ENCODE peak calls at places on chromosomes 1 and 21, in seven cellular contexts. One of them, this sample, is unnamed.
A peak's percentile ranks its signal among the peaks of the same experiment; 100 is the strongest.

GRCh38 chr1:8090241-8090702 is 64.2 kb upstream of the ERRFI1 start:
- DNase-seq in IMR-90: peak; percentile 98
- DNase-seq in H9: no peak
- DNase-seq in trophoblast cell: peak; percentile 63
- DNase-seq in neuronal stem cell: no peak
- DNase-seq in H1: no peak
- DNase-seq in mesenchymal stem cell: peak; percentile 96
- DNase-seq in this sample: no peak

GRCh38 chr1:53061859-53062714 is at the start of gene PODN:
- DNase-seq in mesenchymal stem cell: peak; percentile 39
- DNase-seq in IMR-90: no peak
- DNase-seq in H9: no peak
- DNase-seq in trophoblast cell: no peak
- DNase-seq in neuronal stem cell: no peak
- DNase-seq in H1: no peak
- DNase-seq in this sample: no peak

GRCh38 chr1:16114527-16115467 is 41.1 kb downstream of the EPHA2 start:
- DNase-seq in neuronal stem cell: no peak
- DNase-seq in trophoblast cell: no peak
- DNase-seq in IMR-90: no peak
- DNase-seq in H1: no peak
- DNase-seq in H9: peak; percentile 26
- DNase-seq in mesenchymal stem cell: no peak
- DNase-seq in this sample: no peak

GRCh38 chr1:172003766-172004530 is 162.7 kb downstream of the DNM3 start:
- DNase-seq in neuronal stem cell: no peak
- DNase-seq in H9: no peak
- DNase-seq in trophoblast cell: no peak
- DNase-seq in IMR-90: peak; percentile 17
- DNase-seq in mesenchymal stem cell: peak; percentile 15
- DNase-seq in H1: no peak
- DNase-seq in this sample: no peak

GRCh38 chr1:67978988-67979516 is 71.4 kb downstream of the DIRAS3 start:
- DNase-seq in trophoblast cell: peak; percentile 82
- DNase-seq in H1: no peak
- DNase-seq in IMR-90: peak; percentile 88
- DNase-seq in mesenchymal stem cell: no peak
- DNase-seq in neuronal stem cell: no peak
- DNase-seq in H9: no peak
- DNase-seq in this sample: no peak

GRCh38 chr21:26210614-26211013 is 40.0 kb upstream of the APP start:
- DNase-seq in IMR-90: no peak
- DNase-seq in mesenchymal stem cell: no peak
- DNase-seq in trophoblast cell: no peak
- DNase-seq in H9: no peak
- DNase-seq in neuronal stem cell: no peak
- DNase-seq in H1: no peak
- DNase-seq in this sample: no peak

GRCh38 chr1:236507022-236507700 is 16.6 kb upstream of the LGALS8 start:
- DNase-seq in IMR-90: peak; percentile 49
- DNase-seq in trophoblast cell: no peak
- DNase-seq in H1: no peak
- DNase-seq in mesenchymal stem cell: no peak
- DNase-seq in neuronal stem cell: no peak
- DNase-seq in H9: no peak
- DNase-seq in this sample: no peak

GRCh38 chr1:214446772-214447556 is 104.4 kb downstream of the PTPN14 start:
- DNase-seq in H9: peak; percentile 92
- DNase-seq in H1: peak; percentile 82
- DNase-seq in mesenchymal stem cell: peak; percentile 93
- DNase-seq in IMR-90: peak; percentile 93
- DNase-seq in trophoblast cell: peak; percentile 95
- DNase-seq in neuronal stem cell: no peak
- DNase-seq in this sample: peak; percentile 100

GRCh38 chr1:172909606-172910326 is 141.0 kb downstream of the TNFSF18 start:
- DNase-seq in IMR-90: peak; percentile 100
- DNase-seq in H9: no peak
- DNase-seq in H1: no peak
- DNase-seq in neuronal stem cell: no peak
- DNase-seq in trophoblast cell: peak; percentile 76
- DNase-seq in mesenchymal stem cell: peak; percentile 96
- DNase-seq in this sample: peak; percentile 20

GRCh38 chr1:77347646-77348045 is 65.8 kb downstream of the AK5 start:
- DNase-seq in H9: no peak
- DNase-seq in neuronal stem cell: no peak
- DNase-seq in trophoblast cell: peak; percentile 15
- DNase-seq in H1: no peak
- DNase-seq in mesenchymal stem cell: peak; percentile 96
- DNase-seq in IMR-90: peak; percentile 89
- DNase-seq in this sample: peak; percentile 69

GRCh38 chr1:245216356-245217110 is 61.7 kb downstream of the KIF26B start:
- DNase-seq in IMR-90: no peak
- DNase-seq in mesenchymal stem cell: no peak
- DNase-seq in neuronal stem cell: no peak
- DNase-seq in H1: no peak
- DNase-seq in trophoblast cell: no peak
- DNase-seq in H9: no peak
- DNase-seq in this sample: peak; percentile 45

GRCh38 chr1:3368711-3369436 is 85.6 kb upstream of the ARHGEF16 start:
- DNase-seq in IMR-90: no peak
- DNase-seq in H9: no peak
- DNase-seq in H1: no peak
- DNase-seq in trophoblast cell: no peak
- DNase-seq in mesenchymal stem cell: no peak
- DNase-seq in neuronal stem cell: no peak
- DNase-seq in this sample: no peak

GRCh38 chr21:25838809-25839208 is 104.0 kb downstream of the GABPA start:
- DNase-seq in H9: no peak
- DNase-seq in mesenchymal stem cell: no peak
- DNase-seq in IMR-90: peak; percentile 20
- DNase-seq in trophoblast cell: no peak
- DNase-seq in neuronal stem cell: no peak
- DNase-seq in H1: no peak
- DNase-seq in this sample: no peak

GRCh38 chr1:110148961-110149360 is 1.3 kb upstream of the SLC6A17 start:
- DNase-seq in neuronal stem cell: no peak
- DNase-seq in H9: no peak
- DNase-seq in mesenchymal stem cell: no peak
- DNase-seq in trophoblast cell: peak; percentile 43
- DNase-seq in H1: no peak
- DNase-seq in IMR-90: peak; percentile 11
- DNase-seq in this sample: no peak

GRCh38 chr1:113416515-113416914 is 26.2 kb downstream of the MAGI3 start:
- DNase-seq in H9: no peak
- DNase-seq in mesenchymal stem cell: no peak
- DNase-seq in H1: no peak
- DNase-seq in IMR-90: no peak
- DNase-seq in neuronal stem cell: no peak
- DNase-seq in trophoblast cell: peak; percentile 43
- DNase-seq in this sample: peak; percentile 10

GRCh38 chr1:155695107-155695506 is 6.2 kb downstream of the DAP3 start:
- DNase-seq in H9: no peak
- DNase-seq in mesenchymal stem cell: no peak
- DNase-seq in neuronal stem cell: no peak
- DNase-seq in trophoblast cell: no peak
- DNase-seq in IMR-90: no peak
- DNase-seq in H1: no peak
- DNase-seq in this sample: no peak
- H2BK120ac ChIP-seq in H9: no peak overlapping the region
- H2BK120ac ChIP-seq in mesenchymal stem cell: no peak overlapping the region
- H2BK120ac ChIP-seq in neuronal stem cell: no peak overlapping the region
- H2BK120ac ChIP-seq in trophoblast cell: no peak overlapping the region
- H2BK120ac ChIP-seq in IMR-90: no peak overlapping the region
- H2BK120ac ChIP-seq in H1: no peak overlapping the region
- H2BK120ac ChIP-seq in this sample: no peak overlapping the region

DNA sequence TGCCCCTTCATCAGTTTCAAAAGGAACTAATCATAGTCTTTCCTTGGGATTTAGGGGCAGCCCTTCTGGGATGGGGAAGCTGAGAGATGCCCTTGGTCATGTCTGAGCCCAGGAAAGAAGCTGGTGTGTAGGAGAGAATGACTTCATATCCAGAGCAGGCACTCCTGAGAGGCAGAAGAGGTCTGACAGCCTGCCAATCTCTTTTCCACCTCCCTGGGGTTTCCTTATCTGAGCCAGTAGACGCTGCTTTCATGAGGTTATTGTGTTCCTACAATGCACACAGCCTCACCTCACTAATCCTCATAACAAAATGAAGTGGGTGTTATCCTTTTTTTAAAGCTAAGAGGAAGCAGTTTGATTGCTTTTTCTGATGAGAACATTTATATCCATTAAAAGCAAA is 14.1 kb downstream of the ROR1 start:
- DNase-seq in trophoblast cell: no peak
- DNase-seq in H9: no peak
- DNase-seq in mesenchymal stem cell: no peak
- DNase-seq in neuronal stem cell: no peak
- DNase-seq in IMR-90: no peak
- DNase-seq in H1: no peak
- DNase-seq in this sample: peak; percentile 78
- H2BK120ac ChIP-seq in trophoblast cell: no peak overlapping the region
- H2BK120ac ChIP-seq in H9: no peak overlapping the region
- H2BK120ac ChIP-seq in mesenchymal stem cell: no peak overlapping the region
- H2BK120ac ChIP-seq in neuronal stem cell: no peak overlapping the region
- H2BK120ac ChIP-seq in IMR-90: no peak overlapping the region
- H2BK120ac ChIP-seq in H1: no peak overlapping the region
- H2BK120ac ChIP-seq in this sample: no peak overlapping the region

GRCh38 chr21:30430170-30430655 is at the start of gene KRTAP13-4:
- DNase-seq in neuronal stem cell: no peak
- DNase-seq in H9: no peak
- DNase-seq in IMR-90: no peak
- DNase-seq in H1: no peak
- DNase-seq in mesenchymal stem cell: no peak
- DNase-seq in trophoblast cell: no peak
- DNase-seq in this sample: no peak

GRCh38 chr21:30436986-30437385 is 3.1 kb upstream of the KRTAP15-1 start:
- DNase-seq in H1: no peak
- DNase-seq in neuronal stem cell: no peak
- DNase-seq in IMR-90: no peak
- DNase-seq in H9: no peak
- DNase-seq in trophoblast cell: no peak
- DNase-seq in mesenchymal stem cell: no peak
- DNase-seq in this sample: no peak

GRCh38 chr21:30439975-30440374 is at the start of gene KRTAP15-1:
- DNase-seq in mesenchymal stem cell: no peak
- DNase-seq in neuronal stem cell: no peak
- DNase-seq in H9: no peak
- DNase-seq in H1: no peak
- DNase-seq in trophoblast cell: no peak
- DNase-seq in IMR-90: no peak
- DNase-seq in this sample: no peak

DNA sequence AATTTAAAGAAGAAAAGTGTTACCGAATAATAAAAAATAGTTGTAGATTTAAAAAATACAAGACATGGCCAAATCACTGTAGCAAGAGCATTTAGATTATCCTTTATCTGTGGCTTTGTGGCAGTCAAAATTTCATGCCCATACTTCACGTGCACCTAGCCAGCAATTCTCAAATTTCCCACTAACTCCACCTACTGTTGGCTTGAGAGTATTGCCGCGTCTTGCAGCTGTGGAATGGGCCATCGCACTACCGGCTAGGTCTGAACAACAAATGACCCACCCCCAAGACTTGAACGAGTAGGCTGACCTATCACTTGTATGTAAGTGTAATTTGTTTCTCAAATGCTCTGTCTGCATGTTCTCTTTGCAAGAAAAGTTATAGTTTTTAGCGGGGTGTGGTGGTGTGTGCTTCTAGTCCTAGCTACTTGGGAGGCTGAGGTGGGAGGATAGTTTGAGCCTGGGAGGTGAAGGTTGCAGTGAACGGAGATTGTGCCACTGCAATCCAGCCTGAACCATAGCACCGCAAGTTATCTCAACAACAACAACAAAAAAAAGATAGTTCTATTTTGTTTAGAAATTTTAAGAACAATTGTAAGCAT is 4.1 kb downstream of the KRTAP13-4 start:
- DNase-seq in H9: peak; percentile 76
- DNase-seq in mesenchymal stem cell: no peak
- DNase-seq in H1: peak; percentile 50
- DNase-seq in IMR-90: no peak
- DNase-seq in neuronal stem cell: peak; percentile 11
- DNase-seq in trophoblast cell: peak; percentile 73
- DNase-seq in this sample: peak; percentile 83
- H2BK120ac ChIP-seq in H9: no peak overlapping the region
- H2BK120ac ChIP-seq in mesenchymal stem cell: no peak overlapping the region
- H2BK120ac ChIP-seq in H1: no peak overlapping the region
- H2BK120ac ChIP-seq in IMR-90: no peak overlapping the region
- H2BK120ac ChIP-seq in neuronal stem cell: no peak overlapping the region
- H2BK120ac ChIP-seq in trophoblast cell: no peak overlapping the region
- H2BK120ac ChIP-seq in this sample: no peak overlapping the region

GRCh38 chr1:180617769-180618168 is 14.1 kb upstream of the XPR1 start:
- DNase-seq in IMR-90: no peak
- DNase-seq in H9: no peak
- DNase-seq in neuronal stem cell: no peak
- DNase-seq in mesenchymal stem cell: no peak
- DNase-seq in trophoblast cell: no peak
- DNase-seq in H1: no peak
- DNase-seq in this sample: no peak

GRCh38 chr1:180614746-180615145 is 17.1 kb upstream of the XPR1 start:
- DNase-seq in H1: no peak
- DNase-seq in mesenchymal stem cell: no peak
- DNase-seq in IMR-90: peak; percentile 65
- DNase-seq in H9: no peak
- DNase-seq in trophoblast cell: no peak
- DNase-seq in neuronal stem cell: no peak
- DNase-seq in this sample: no peak

GRCh38 chr1:180612591-180612990 is 19.2 kb upstream of the XPR1 start:
- DNase-seq in IMR-90: no peak
- DNase-seq in neuronal stem cell: no peak
- DNase-seq in mesenchymal stem cell: no peak
- DNase-seq in H1: no peak
- DNase-seq in trophoblast cell: no peak
- DNase-seq in H9: no peak
- DNase-seq in this sample: no peak

GRCh38 chr1:180616441-180616840 is 15.4 kb upstream of the XPR1 start:
- DNase-seq in mesenchymal stem cell: no peak
- DNase-seq in IMR-90: peak; percentile 38
- DNase-seq in trophoblast cell: no peak
- DNase-seq in neuronal stem cell: no peak
- DNase-seq in H1: no peak
- DNase-seq in H9: no peak
- DNase-seq in this sample: no peak

DNA sequence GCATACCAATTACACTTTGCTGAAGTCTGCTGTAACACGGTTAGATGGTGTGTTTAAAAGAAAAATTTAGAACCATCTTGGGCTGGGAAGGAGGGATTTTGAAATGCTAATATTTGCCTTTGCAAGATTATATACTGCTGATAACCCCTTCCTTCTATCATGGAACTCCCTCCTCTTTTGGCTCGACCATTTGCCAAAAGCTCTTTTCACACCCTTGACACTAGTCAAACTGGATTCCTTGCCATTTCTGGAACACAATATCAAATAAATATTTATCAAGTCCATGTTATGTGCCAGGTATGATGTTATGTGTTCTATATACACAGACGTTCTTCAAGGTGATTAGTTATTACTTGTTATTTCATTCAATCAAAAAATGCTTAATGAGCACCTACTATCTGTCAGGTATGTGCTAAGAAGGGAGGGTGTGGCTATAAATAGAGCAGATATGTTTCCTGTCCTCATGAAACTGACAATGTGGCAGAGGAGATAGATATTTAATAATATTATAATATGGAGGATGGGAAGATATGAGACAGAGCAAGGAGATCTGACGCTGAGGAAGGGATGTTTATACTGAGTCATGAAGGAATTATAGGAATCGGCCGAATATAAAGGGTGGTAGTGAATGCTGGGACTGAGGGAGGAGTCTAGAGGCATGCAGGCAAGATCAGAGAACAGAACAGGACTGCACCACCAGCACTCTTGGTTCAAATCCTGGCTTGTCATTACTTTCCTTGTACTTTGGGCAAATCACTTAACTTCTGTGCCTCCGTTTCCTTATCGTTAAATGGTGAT is 16.1 kb upstream of the XPR1 start:
- DNase-seq in neuronal stem cell: no peak
- DNase-seq in H1: no peak
- DNase-seq in H9: no peak
- DNase-seq in mesenchymal stem cell: no peak
- DNase-seq in IMR-90: peak; percentile 88
- DNase-seq in trophoblast cell: no peak
- DNase-seq in this sample: no peak
- H2BK120ac ChIP-seq in neuronal stem cell: no peak overlapping the region
- H2BK120ac ChIP-seq in H1: no peak overlapping the region
- H2BK120ac ChIP-seq in H9: no peak overlapping the region
- H2BK120ac ChIP-seq in mesenchymal stem cell: no peak overlapping the region
- H2BK120ac ChIP-seq in IMR-90: peak overlapping the region; percentile 82
- H2BK120ac ChIP-seq in trophoblast cell: no peak overlapping the region
- H2BK120ac ChIP-seq in this sample: no peak overlapping the region